ENCODE peak calls at places on chromosomes 4 and X, in six cellular contexts. W is progenitor cell of endocrine pancreas, E is cardiac fibroblast, T is kidney epithelial cell, B is brain microvascular endothelial cell, C is endothelial cell. L is an unnamed sample.

GRCh38 chr4:150139297-150139696 is 61.1 kb downstream of the DCLK2 start:
- DNase-seq in W (no peak), E (no peak), T (no peak), B (no peak), C (no peak), L (no peak)

GRCh38 chr4:71486550-71487323 is 147.9 kb downstream of the SLC4A4 start:
- DNase-seq in W (no peak), E (no peak), T (no peak), B (no peak), C (no peak), L (no peak)

GRCh38 chr4:176436500-176436973 is 116.8 kb downstream of the SPCS3 start:
- DNase-seq in W (no peak), E (peak; percentile 95), T (peak; percentile 41), B (peak; percentile 76), C (no peak), L (no peak)

GRCh38 chrX:79592259-79592658 is 225.1 kb upstream of the ITM2A start:
- DNase-seq in W (no peak), E (no peak), T (no peak), B (no peak), C (no peak), L (no peak)

GRCh38 chrX:37776283-37776986 is 3.4 kb upstream of the CYBB start:
- DNase-seq in W (no peak), E (no peak), T (no peak), B (no peak), C (no peak), L (no peak)

GRCh38 chr4:13544556-13545393 is 467 bp upstream of the NKX3-2 start:
- DNase-seq in W (peak; percentile 62), E (peak; percentile 61), T (no peak), B (peak; percentile 63), C (peak; percentile 89), L (peak; percentile 87)

GRCh38 chr4:173573725-173574124 is 43.7 kb upstream of the HAND2 start:
- DNase-seq in W (no peak), E (no peak), T (no peak), B (no peak), C (no peak), L (no peak)

GRCh38 chr4:40190880-40191815 is 5.7 kb upstream of the RHOH start:
- DNase-seq in W (no peak), E (no peak), T (no peak), B (no peak), C (no peak), L (no peak)

DNA sequence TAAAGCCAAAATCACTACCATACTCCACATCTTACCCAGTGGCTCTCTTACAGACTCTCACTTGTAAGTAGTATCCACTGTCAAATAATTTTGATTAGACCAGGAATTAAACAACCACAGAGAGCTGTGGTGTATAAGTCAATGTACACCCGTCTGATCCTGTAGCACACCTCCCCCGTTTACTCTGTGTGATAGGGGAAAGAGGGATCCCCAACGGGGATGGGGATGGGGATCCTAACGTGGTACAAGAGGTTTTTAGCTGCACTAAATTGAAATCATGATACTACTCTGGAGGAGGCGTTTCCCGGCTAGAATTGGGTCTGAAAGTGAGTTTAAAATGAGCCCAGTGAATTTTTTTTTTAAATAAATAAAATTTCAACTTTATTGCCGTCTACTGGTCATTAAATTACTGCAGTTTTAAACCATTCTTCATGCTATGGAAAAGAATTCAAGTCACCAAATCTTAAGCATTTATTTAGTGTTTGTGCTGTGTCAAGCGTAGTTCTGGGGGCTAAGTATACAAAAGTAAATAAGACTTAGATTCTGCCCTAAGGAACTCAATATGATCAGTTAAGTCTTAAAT is 76.6 kb downstream of the INTS12 start:
- DNase-seq in W (no peak), E (no peak), T (no peak), B (no peak), C (no peak), L (no peak)
- TF ChIP-seq CTCF in W (no peak), E (no peak), T (peak; percentile 52), B (no peak), C (peak; percentile 78), L (peak; percentile 71)

GRCh38 chr4:115729739-115730266 is 616.4 kb upstream of the NDST4 start:
- DNase-seq in W (no peak), E (no peak), T (no peak), B (no peak), C (no peak), L (no peak)
- TF ChIP-seq CTCF in W (no peak), E (no peak), T (no peak), B (no peak), C (no peak), L (no peak)

GRCh38 chr4:7333801-7334421 is 100.8 kb downstream of the PSAPL1 start:
- DNase-seq in W (no peak), E (no peak), T (no peak), B (no peak), C (no peak), L (no peak)
- TF ChIP-seq CTCF in W (no peak), E (no peak), T (no peak), B (peak; percentile 51), C (no peak), L (no peak)

GRCh38 chr4:147851135-147851534 is 119.2 kb downstream of the ARHGAP10 start:
- DNase-seq in W (no peak), E (no peak), T (no peak), B (no peak), C (no peak), L (no peak)
- TF ChIP-seq CTCF in W (no peak), E (no peak), T (no peak), B (no peak), C (no peak), L (no peak)

GRCh38 chrX:40501456-40501855 is 79.3 kb upstream of the ATP6AP2 start:
- DNase-seq in W (no peak), E (no peak), T (no peak), B (no peak), C (no peak), L (no peak)

GRCh38 chrX:40502688-40503087 is 78.1 kb upstream of the ATP6AP2 start:
- DNase-seq in W (no peak), E (no peak), T (no peak), B (no peak), C (no peak), L (no peak)

GRCh38 chrX:40495659-40496058 is 85.1 kb upstream of the ATP6AP2 start:
- DNase-seq in W (no peak), E (no peak), T (no peak), B (no peak), C (no peak), L (no peak)

GRCh38 chrX:40496728-40497127 is 84.0 kb upstream of the ATP6AP2 start:
- DNase-seq in W (no peak), E (no peak), T (no peak), B (peak; percentile 6), C (peak; percentile 18), L (peak; percentile 14)
- TF ChIP-seq CTCF in W (peak; percentile 34), E (peak; percentile 13), T (no peak), B (peak; percentile 55), C (no peak), L (no peak)

DNA sequence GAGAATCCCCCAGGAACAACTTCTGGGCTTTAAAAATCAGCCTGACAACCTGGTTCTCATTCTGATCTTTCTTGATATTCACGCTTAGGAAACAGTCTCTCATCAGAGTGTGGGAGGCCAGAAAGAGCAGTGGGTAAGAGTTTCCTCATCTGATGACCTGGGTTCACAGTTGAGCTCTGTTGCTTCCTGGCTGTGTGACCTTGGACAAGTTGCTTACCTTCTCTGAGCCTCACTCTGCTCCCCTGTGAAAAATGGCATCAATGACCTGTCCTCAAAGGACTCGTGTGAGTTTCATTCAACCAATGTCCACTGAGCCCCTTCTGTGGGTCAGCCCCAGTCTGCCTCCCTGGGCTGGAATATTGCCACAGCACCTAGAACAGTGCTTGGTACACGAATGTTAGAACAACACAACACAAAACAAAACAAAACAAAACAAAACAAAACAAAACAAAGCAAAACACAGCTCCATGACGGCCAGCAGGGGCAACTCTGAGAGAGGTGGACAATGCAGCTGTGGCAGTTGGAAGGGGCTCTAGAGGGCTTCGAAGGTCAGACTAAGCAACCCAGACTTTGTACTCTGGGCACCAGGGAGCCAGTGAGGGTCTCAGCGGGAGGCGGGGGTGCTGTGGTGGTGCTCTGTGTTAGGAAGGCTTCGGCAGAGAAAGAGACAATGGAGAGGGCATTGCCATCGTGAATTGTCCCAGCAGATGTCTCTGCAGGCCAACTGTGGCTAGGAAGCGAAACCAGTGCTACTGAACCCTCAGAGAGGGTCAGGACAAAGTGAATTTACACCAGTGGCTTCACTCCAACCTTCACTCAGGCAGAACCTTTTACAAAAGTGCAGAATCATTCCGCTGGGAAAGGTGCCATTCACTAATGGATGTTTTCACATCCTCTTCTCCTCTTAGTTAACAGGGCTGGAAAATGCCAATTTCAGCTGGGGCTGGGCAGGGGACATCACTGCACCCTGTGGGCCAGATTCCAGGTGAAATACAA is 14.3 kb upstream of the C4orf50 start:
- DNase-seq in W (no peak), E (no peak), T (no peak), B (no peak), C (no peak), L (no peak)
- TF ChIP-seq CTCF in W (no peak), E (no peak), T (no peak), B (no peak), C (peak; percentile 21), L (peak; percentile 18)

GRCh38 chr4:3783691-3784306 is 17.6 kb downstream of the ADRA2C start:
- DNase-seq in W (no peak), E (no peak), T (no peak), B (peak; percentile 11), C (peak; percentile 57), L (peak; percentile 70)
- TF ChIP-seq CTCF in W (peak; percentile 61), E (no peak), T (peak; percentile 24), B (peak; percentile 29), C (peak; percentile 40), L (peak; percentile 33)

DNA sequence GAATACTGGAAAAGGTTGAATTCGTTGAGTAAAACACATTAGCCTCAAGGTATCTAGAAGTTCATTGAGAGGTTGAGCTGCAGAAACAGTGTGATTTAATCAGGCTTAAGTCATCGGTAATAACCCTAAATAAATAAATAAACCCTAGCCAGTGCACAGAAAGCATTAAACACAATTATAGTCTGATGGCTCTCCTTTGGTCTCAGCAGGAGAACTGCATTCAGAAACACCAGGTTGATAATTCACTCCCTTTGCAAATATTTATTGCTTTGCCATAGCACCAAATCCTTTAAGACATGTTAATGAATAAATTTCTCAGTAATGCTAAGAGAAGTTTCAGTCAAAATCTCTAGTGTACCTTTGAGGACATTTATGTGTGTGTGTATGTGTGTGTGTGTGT is 9.6 kb downstream of the DCX start:
- DNase-seq in W (no peak), E (no peak), T (no peak), B (no peak), C (no peak), L (no peak)
- TF ChIP-seq CTCF in W (no peak), E (no peak), T (no peak), B (no peak), C (no peak), L (no peak)